ENCODE peak calls at places on chromosomes 6 and 20, in four cellular contexts. R is body of pancreas, B is left lung, Z is left ventricle myocardium inferior. M is an unnamed sample.

GRCh38 chr20:25588491-25588890 is 3.2 kb upstream of the NINL start:
- DNase-seq in R (no peak), B (no peak), Z (no peak), M (no peak)

GRCh38 chr6:56752009-56752408 is 109.3 kb upstream of the DST start:
- DNase-seq in R (no peak), B (no peak), Z (no peak), M (no peak)

GRCh38 chr6:55868910-55869479 is 6.4 kb downstream of the BMP5 start:
- DNase-seq in R (no peak), B (no peak), Z (no peak), M (no peak)

GRCh38 chr6:17389274-17389847 is 4.0 kb upstream of the CAP2 start:
- DNase-seq in R (no peak), B (no peak), Z (no peak), M (no peak)

GRCh38 chr20:60087563-60088105 is 129.4 kb downstream of the CDH26 start:
- DNase-seq in R (no peak), B (no peak), Z (no peak), M (no peak)

GRCh38 chr20:55792049-55792448 is 213.3 kb downstream of the CBLN4 start:
- DNase-seq in R (no peak), B (no peak), Z (no peak), M (no peak)

GRCh38 chr6:21022343-21023107 is 488.3 kb downstream of the CDKAL1 start:
- DNase-seq in R (peak; percentile 52), B (peak; percentile 40), Z (no peak), M (peak; percentile 29)

GRCh38 chr20:53943522-53944291 is 126.7 kb downstream of the BCAS1 start:
- DNase-seq in R (no peak), B (no peak), Z (no peak), M (no peak)

GRCh38 chr20:36573798-36574277 is 441 bp downstream of the TGIF2 start:
- DNase-seq in R (peak; percentile 23), B (peak; percentile 58), Z (peak; percentile 43), M (peak; percentile 36)

GRCh38 chr6:33622456-33623431 is 1.6 kb downstream of the ITPR3 start:
- DNase-seq in R (no peak), B (peak; percentile 61), Z (no peak), M (peak; percentile 72)

GRCh38 chr20:23725102-23725501 is 25.6 kb downstream of the CST1 start:
- DNase-seq in R (no peak), B (no peak), Z (no peak), M (no peak)

GRCh38 chr20:58719971-58720371 is 27.4 kb downstream of the NPEPL1 start:
- DNase-seq in R (peak; percentile 10), B (peak; percentile 14), Z (no peak), M (peak; percentile 13)

GRCh38 chr6:43954311-43955131 is 172.7 kb downstream of the MRPL14 start:
- DNase-seq in R (no peak), B (no peak), Z (peak; percentile 80), M (no peak)

GRCh38 chr6:21033575-21034026 is 499.3 kb downstream of the CDKAL1 start:
- DNase-seq in R (peak; percentile 33), B (peak; percentile 33), Z (peak; percentile 32), M (no peak)

GRCh38 chr20:62494980-62495797 is 19.4 kb upstream of the GATA5 start:
- DNase-seq in R (no peak), B (no peak), Z (no peak), M (no peak)
- H3K27ac ChIP-seq in R (no peak overlapping the region), B (no peak overlapping the region), Z (peak overlapping the region; percentile 71), M (no peak overlapping the region)

GRCh38 chr20:63294536-63294900 is 1.5 kb downstream of the COL20A1 start:
- DNase-seq in R (no peak), B (no peak), Z (no peak), M (no peak)

GRCh38 chr20:63295018-63295417 is 2.0 kb downstream of the COL20A1 start:
- DNase-seq in R (no peak), B (no peak), Z (no peak), M (no peak)

GRCh38 chr20:63293456-63293855 is 470 bp downstream of the COL20A1 start:
- DNase-seq in R (no peak), B (no peak), Z (no peak), M (no peak)

GRCh38 chr20:63292904-63293303 is at the start of gene COL20A1:
- DNase-seq in R (no peak), B (no peak), Z (no peak), M (no peak)

DNA sequence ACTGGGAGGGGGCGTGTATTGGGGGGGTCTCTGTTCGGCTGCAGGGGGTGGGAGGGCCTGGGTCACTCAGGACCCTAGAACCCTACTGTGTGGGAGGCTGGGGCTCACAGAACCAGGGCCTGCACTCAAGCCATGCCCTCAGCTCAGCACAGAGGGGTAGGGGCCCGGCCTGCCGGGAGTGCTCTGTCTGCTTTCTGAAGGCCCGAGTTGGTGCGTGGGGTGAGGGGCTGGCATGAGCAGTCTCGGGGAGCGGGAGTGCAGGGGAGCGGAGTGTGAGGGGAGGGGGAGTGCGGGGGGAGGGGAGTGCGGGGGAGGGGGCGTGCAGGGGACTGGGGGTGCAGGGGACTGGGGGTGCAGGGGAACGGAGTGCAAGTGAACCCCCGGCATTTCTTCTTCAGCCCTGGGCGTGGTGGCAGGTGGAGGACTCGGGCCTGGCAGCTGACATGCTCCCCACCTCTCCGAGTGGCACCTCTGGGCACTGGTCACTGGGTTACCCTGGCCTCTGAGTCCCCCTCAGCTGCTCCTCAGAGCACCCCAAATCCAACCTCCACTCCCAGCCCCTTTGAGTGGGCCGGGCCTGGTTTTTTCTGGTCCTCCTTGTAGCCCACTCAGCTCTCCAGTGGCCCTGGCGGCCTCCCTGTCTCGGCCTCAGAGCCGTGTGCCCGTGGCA is 1.0 kb downstream of the COL20A1 start:
- DNase-seq in R (no peak), B (no peak), Z (no peak), M (no peak)
- TF ChIP-seq CTCF in R (no peak), B (no peak), Z (no peak), M (no peak)

GRCh38 chr6:35727206-35727934 is 9.5 kb upstream of the ARMC12 start:
- DNase-seq in R (peak; percentile 83), B (peak; percentile 80), Z (peak; percentile 91), M (peak; percentile 90)
- H3K4me1 ChIP-seq in R (peaks cover 93% of the 10 kb centered on the region), B (peaks cover 90% of the 10 kb centered on the region), Z (peaks cover 90% of the 10 kb centered on the region), M (peaks cover 49% of the 10 kb centered on the region)

GRCh38 chr6:13472976-13473645 is 14.3 kb downstream of the GFOD1 start:
- DNase-seq in R (no peak), B (no peak), Z (no peak), M (no peak)
- H3K27ac ChIP-seq in R (no peak overlapping the region), B (no peak overlapping the region), Z (peak overlapping the region; percentile 7), M (no peak overlapping the region)

GRCh38 chr20:33666293-33667244 is at the start of gene ACTL10:
- DNase-seq in R (peak; percentile 99), B (peak; percentile 98), Z (peak; percentile 98), M (peak; percentile 99)
- TF ChIP-seq CTCF in R (peak; percentile 59), B (peak; percentile 36), Z (peak; percentile 54), M (no peak)

DNA sequence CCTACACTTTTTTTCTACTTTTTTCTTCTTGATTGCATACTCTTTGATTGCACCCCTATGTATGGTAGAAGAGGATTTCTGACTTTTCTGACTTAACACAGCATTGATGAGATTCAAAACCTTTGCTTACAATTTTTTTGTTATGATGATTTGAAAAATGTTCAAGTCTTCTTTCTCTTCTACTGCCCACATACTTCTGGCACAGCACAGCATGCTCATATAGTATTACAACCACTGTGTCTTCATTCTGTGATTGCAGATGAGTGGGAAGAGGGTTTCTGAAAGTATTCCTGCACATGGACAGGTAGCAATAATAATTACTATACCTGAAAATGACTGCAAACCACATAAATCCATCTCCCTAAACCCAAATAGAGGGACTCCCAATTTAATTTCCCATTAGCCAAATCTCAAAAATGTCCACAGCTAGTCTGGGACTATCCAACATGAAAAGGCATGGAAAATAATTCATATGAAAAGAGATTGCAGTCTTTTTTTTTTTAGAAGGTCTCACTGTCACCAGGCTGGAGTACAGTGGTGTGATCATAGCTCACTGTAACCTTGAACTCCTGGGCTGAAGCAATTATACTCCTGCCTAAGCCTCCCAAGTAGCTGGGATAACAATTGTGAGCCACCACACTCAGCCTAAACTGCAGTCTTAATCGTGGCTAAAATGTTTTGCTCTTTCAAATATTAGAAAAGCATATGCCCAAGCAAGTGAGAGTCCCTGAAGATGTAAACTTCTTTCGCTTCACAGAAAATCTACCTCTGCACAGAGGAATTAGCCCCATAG is 15.9 kb upstream of the TENT5A start:
- DNase-seq in R (no peak), B (no peak), Z (no peak), M (no peak)
- H3K4me1 ChIP-seq in R (peaks cover 11% of the 10 kb centered on the region), B (peaks cover 28% of the 10 kb centered on the region), Z (peaks cover 17% of the 10 kb centered on the region), M (peaks cover 8% of the 10 kb centered on the region)

DNA sequence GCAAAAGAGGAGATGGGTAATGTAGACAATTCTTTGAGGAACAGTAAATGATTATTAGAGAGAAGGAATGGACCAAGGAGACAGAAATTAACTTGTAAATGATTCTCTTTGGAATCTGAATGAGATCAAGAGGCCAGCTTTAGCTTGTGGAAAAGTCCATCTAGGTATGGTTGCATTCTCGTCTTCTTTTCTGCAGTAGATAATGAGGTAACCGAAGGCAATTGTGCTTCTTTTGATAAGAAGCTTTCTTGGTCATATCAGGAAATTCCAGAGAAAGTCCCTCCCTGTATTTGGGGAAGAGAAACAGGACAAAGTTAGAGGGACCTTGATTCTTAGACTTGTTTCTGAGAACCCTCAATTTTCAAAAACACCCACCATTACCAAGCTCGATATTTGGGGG is 109.1 kb upstream of the PRSS16 start:
- DNase-seq in R (no peak), B (no peak), Z (no peak), M (no peak)
- H3K27ac ChIP-seq in R (no peak overlapping the region), B (peak overlapping the region; percentile 94), Z (peak overlapping the region; percentile 91), M (peak overlapping the region; percentile 91)

DNA sequence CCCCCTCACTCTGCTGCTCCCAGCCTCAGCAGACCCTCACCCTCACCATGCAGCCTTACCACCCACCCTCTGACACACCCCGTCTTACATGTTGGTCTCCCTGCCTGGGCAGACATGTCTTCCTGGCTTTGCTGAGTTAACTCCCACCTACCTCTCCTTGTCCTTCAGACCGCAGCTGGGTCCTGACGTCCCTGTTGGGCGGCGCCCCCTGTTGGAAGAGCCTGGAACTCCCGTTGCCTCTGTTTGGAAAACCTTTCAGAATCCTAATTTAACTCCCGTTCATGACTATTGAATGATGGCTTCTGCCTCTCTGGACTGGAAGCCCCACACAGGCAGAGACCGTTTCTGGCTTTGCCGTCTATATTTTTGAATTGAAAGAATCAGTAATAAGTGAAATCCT is 245.1 kb downstream of the MYLK4 start:
- DNase-seq in R (no peak), B (no peak), Z (no peak), M (peak; percentile 24)
- TF ChIP-seq CTCF in R (no peak), B (no peak), Z (peak; percentile 21), M (no peak)

M was measured in colonic mucosa.